ENCODE peak calls at places on chromosomes 6 and 20, in nine cellular contexts. K is endodermal cell, I is heart right ventricle, V is hepatocyte, B is esophagus squamous epithelium, X is mammary epithelial cell, T is A549, C is PC-3, U is tibial nerve. R is an unnamed sample.

GRCh38 chr6:21885532-21886089 is 292.1 kb downstream of the SOX4 start:
- DNase-seq in I (peak; percentile 16), X (peak; percentile 79), K (no peak), V (peak; percentile 70), U (peak; percentile 17), T (peak; percentile 15), C (peak; percentile 20), B (no peak), R (peak; percentile 63)

GRCh38 chr6:23654745-23655144 is 471.3 kb upstream of the NRSN1 start:
- DNase-seq in U (no peak), T (no peak), K (no peak), C (no peak), V (peak; percentile 46), B (no peak), I (no peak), X (no peak), R (no peak)

GRCh38 chr6:23797041-23797440 is 329.0 kb upstream of the NRSN1 start:
- DNase-seq in I (no peak), K (no peak), B (no peak), C (no peak), V (no peak), X (no peak), T (no peak), U (no peak), R (no peak)

GRCh38 chr6:28789553-28790083 is 134.2 kb downstream of the TRIM27 start:
- DNase-seq in V (peak; percentile 53), B (no peak), U (no peak), I (no peak), K (peak; percentile 88), X (peak; percentile 76), T (no peak), C (peak; percentile 85), R (peak; percentile 42)

GRCh38 chr20:61115627-61116026 is 136.4 kb upstream of the CDH4 start:
- DNase-seq in K (no peak), T (no peak), U (no peak), V (no peak), B (no peak), X (no peak), C (no peak), I (no peak), R (no peak)

GRCh38 chr6:127972815-127973214 is 72.0 kb upstream of the THEMIS start:
- DNase-seq in B (no peak), K (no peak), V (no peak), I (no peak), T (no peak), C (no peak), X (no peak), U (no peak), R (no peak)

GRCh38 chr6:167581637-167582036 is 245.1 kb upstream of the AFDN start:
- DNase-seq in X (no peak), T (no peak), C (no peak), I (no peak), K (no peak), B (no peak), V (no peak), U (peak; percentile 2), R (no peak)

GRCh38 chr20:63457737-63458136 is 14.7 kb downstream of the KCNQ2 start:
- DNase-seq in K (no peak), X (peak; percentile 75), I (peak; percentile 59), T (peak; percentile 58), V (no peak), U (peak; percentile 7), C (peak; percentile 81), B (no peak), R (peak; percentile 98)

GRCh38 chr6:17493286-17493685 is 99.9 kb downstream of the CAP2 start:
- DNase-seq in X (peak; percentile 18), T (no peak), U (no peak), K (no peak), V (no peak), B (no peak), C (peak; percentile 12), I (no peak), R (no peak)

GRCh38 chr20:17226410-17227198 is at the start of gene PCSK2:
- DNase-seq in K (peak; percentile 96), T (peak; percentile 11), X (peak; percentile 26), V (peak; percentile 93), U (no peak), B (no peak), I (peak; percentile 26), C (no peak), R (no peak)

GRCh38 chr6:126030045-126030444 is 43.7 kb downstream of the TRMT11 start:
- DNase-seq in C (no peak), T (no peak), X (no peak), B (no peak), I (no peak), K (no peak), V (no peak), U (no peak), R (no peak)

GRCh38 chr20:59177266-59178250 is 13.9 kb downstream of the ZNF831 start:
- DNase-seq in U (no peak), I (no peak), B (no peak), T (no peak), V (no peak), K (peak; percentile 24), X (no peak), C (no peak), R (no peak)

GRCh38 chr6:112189494-112189893 is 64.9 kb downstream of the LAMA4 start:
- DNase-seq in C (no peak), K (no peak), U (no peak), T (no peak), V (no peak), X (no peak), B (no peak), I (peak; percentile 19), R (no peak)

GRCh38 chr20:3164763-3165410 is 5.2 kb upstream of the FASTKD5 start:
- DNase-seq in C (no peak), I (no peak), T (no peak), B (no peak), X (no peak), V (no peak), U (no peak), K (no peak), R (no peak)

DNA sequence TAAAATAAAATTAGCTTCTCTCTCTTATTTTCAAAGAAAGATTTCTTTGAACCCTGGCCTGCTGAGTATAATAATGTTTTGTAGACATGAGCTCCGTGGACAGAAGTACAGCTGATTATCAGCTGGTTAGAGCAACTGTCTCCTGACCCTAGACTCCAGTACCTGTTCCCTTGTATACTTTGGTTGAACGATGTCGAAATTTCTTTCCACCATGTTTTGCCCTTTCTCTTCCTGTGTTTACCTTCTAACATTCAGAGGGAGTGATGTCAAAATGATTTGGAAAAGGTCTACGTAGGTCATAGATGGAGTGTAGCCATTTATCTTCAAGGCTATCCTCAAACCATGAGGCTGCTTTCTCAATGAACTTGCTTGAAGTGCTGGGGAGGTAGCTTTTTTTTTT is 16.8 kb upstream of the ADTRP start:
- DNase-seq in B (no peak), V (peak; percentile 19), X (no peak), C (no peak), T (no peak), I (no peak), K (no peak), U (no peak), R (no peak)
- H3K27ac ChIP-seq in B (peak overlapping the region; percentile 45), V (peak overlapping the region; percentile 84), X (no peak overlapping the region), C (no peak overlapping the region), T (peak overlapping the region; percentile 62), I (no peak overlapping the region), K (no peak overlapping the region), U (no peak overlapping the region), R (no peak overlapping the region)

GRCh38 chr6:30211306-30211705 is 1.9 kb downstream of the TRIM26 start:
- DNase-seq in B (no peak), X (no peak), C (no peak), T (no peak), U (no peak), K (no peak), V (no peak), I (no peak), R (no peak)

GRCh38 chr6:30202366-30202765 is 10.8 kb downstream of the TRIM26 start:
- DNase-seq in I (no peak), B (no peak), K (no peak), T (no peak), X (no peak), V (no peak), C (peak; percentile 46), U (no peak), R (no peak)

GRCh38 chr6:30207619-30208295 is 5.4 kb downstream of the TRIM26 start:
- DNase-seq in B (no peak), I (no peak), U (peak; percentile 34), C (no peak), T (no peak), X (peak; percentile 19), K (no peak), V (no peak), R (peak; percentile 30)

GRCh38 chr6:30206799-30207618 is 6.2 kb downstream of the TRIM26 start:
- DNase-seq in U (peak; percentile 47), C (no peak), T (no peak), K (peak; percentile 85), V (peak; percentile 54), B (no peak), I (no peak), X (peak; percentile 45), R (peak; percentile 38)

DNA sequence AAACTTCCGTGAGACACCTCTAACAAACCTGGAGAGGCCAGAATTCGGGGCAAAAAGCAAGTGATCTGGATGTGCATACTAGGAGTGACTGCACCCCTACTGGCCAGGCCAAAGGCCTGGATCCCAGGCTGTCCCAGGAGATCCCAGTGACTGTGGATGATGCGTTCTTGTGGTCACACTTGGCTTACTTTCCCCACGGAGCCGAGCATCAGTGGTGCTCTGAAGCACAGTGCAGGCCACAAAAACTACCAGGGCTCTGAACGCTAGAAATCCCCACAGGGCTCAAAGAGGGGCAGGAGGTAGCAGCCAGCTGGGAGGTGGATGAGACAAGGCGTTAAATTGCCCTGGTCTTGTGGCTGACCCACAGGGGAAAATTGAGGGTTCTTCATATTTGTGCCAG is 7.1 kb downstream of the TRIM26 start:
- DNase-seq in X (no peak), V (no peak), T (no peak), U (no peak), B (no peak), C (no peak), I (no peak), K (no peak), R (no peak)
- H3K27ac ChIP-seq in X (no peak overlapping the region), V (peak overlapping the region; percentile 78), T (peak overlapping the region; percentile 78), U (no peak overlapping the region), B (peak overlapping the region; percentile 89), C (no peak overlapping the region), I (peak overlapping the region; percentile 78), K (no peak overlapping the region), R (peak overlapping the region; percentile 96)

GRCh38 chr6:71766796-71767195 is 119.6 kb upstream of the RIMS1 start:
- DNase-seq in K (no peak), U (no peak), B (no peak), V (peak; percentile 29), T (no peak), C (no peak), I (no peak), X (no peak), R (no peak)
- H3K27ac ChIP-seq in K (no peak overlapping the region), U (no peak overlapping the region), B (no peak overlapping the region), V (peak overlapping the region; percentile 13), T (no peak overlapping the region), C (no peak overlapping the region), I (no peak overlapping the region), X (no peak overlapping the region), R (no peak overlapping the region)

DNA sequence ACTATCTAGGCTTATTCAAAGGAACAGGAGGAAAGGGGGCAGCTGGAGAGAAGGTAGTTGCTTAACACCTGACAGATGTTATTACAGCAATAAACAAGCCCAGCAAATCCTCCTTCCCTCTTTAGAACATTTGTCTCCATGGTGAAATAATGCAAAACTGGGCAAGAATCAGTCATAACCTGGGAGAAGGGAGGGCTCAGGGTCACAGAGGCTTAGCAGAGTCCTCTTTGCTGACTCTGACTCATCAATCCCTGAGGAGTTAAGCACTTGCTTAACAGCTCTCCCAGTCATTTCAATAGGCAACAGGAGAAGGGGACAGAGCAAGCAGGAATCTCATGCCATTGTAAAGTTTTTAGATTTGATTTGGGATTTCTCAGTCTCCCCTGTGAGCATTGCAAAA is 230.2 kb downstream of the IBTK start:
- DNase-seq in V (peak; percentile 85), T (peak; percentile 8), X (peak; percentile 95), I (no peak), K (peak; percentile 66), B (no peak), U (peak; percentile 79), C (peak; percentile 72), R (peak; percentile 80)
- H3K27ac ChIP-seq in V (peak overlapping the region; percentile 79), T (peak overlapping the region; percentile 67), X (peak overlapping the region; percentile 97), I (peak overlapping the region; percentile 76), K (no peak overlapping the region), B (peak overlapping the region; percentile 64), U (no peak overlapping the region), C (no peak overlapping the region), R (no peak overlapping the region)